ENCODE peak calls at places on chromosome 4, in ten cellular contexts. W is NCI-H1092, V is AG09319, F is transverse colon, P is SIG-M5, C is adrenal gland, Z is T-cell, G is AG10803, D is SW480, K is HFF-Myc. S is an unnamed sample.

GRCh38 chr4:43330288-43330687 is 437.8 kb downstream of the GRXCR1 start:
- DNase-seq in F (no peak), P (no peak), W (no peak), Z (no peak), G (peak), D (no peak), K (peak), V (no peak), C (no peak), S (no peak)

GRCh38 chr4:40621592-40622512 is 7.8 kb downstream of the RBM47 start:
- DNase-seq in K (peak), P (peak), G (peak), C (peak), D (peak), F (peak), W (no peak), V (peak), Z (peak), S (peak)

GRCh38 chr4:17780461-17781071 is 855 bp downstream of the FAM184B start:
- DNase-seq in W (peak), D (no peak), P (no peak), Z (no peak), C (no peak), V (no peak), G (peak), F (no peak), K (no peak), S (no peak)

GRCh38 chr4:1728061-1728980 is 7.0 kb downstream of the TACC3 start:
- DNase-seq in G (no peak), W (no peak), K (no peak), P (no peak), F (no peak), C (no peak), D (no peak), Z (no peak), V (no peak), S (no peak)

GRCh38 chr4:101238706-101239105 is 108.6 kb downstream of the PPP3CA start:
- DNase-seq in D (no peak), P (no peak), F (no peak), W (no peak), V (no peak), K (no peak), G (peak), C (no peak), Z (no peak), S (peak)

GRCh38 chr4:16079046-16079445 is 4.8 kb downstream of the PROM1 start:
- DNase-seq in W (no peak), Z (no peak), K (no peak), G (no peak), V (no peak), F (no peak), D (no peak), C (no peak), P (no peak), S (no peak)

GRCh38 chr4:8644461-8644891 is 51.9 kb downstream of the CPZ start:
- DNase-seq in Z (no peak), G (no peak), D (no peak), W (no peak), C (peak), F (no peak), K (no peak), P (no peak), V (no peak), S (no peak)

GRCh38 chr4:187603093-187603395 is 392.5 kb upstream of the ZFP42 start:
- DNase-seq in P (no peak), W (no peak), F (no peak), G (peak), Z (no peak), C (no peak), D (no peak), K (no peak), V (peak), S (no peak)